ENCODE peak calls at places on chromosomes 4 and X, in seven cellular contexts. C is A549, J is cardiac fibroblast, G is GM12865, D is IMR-90, I is ovary, A is omental fat pad. E is an unnamed sample.

GRCh38 chrX:118693843-118694242 is 33.6 kb upstream of the IL13RA1 start:
- DNase-seq in J (no peak), I (no peak), C (no peak), D (no peak), A (no peak), G (no peak), E (no peak)

GRCh38 chr4:48669086-48669485 is 111.0 kb downstream of the FRYL start:
- DNase-seq in G (no peak), J (no peak), I (no peak), C (no peak), D (no peak), A (no peak), E (no peak)

GRCh38 chr4:52869196-52869595 is 7.1 kb downstream of the RASL11B start:
- DNase-seq in J (peak; percentile 55), C (no peak), I (peak; percentile 76), A (no peak), D (peak; percentile 36), G (no peak), E (no peak)

GRCh38 chr4:82780398-82781231 is 18.0 kb downstream of the SCD5 start:
- DNase-seq in I (peak; percentile 89), C (no peak), A (peak; percentile 38), G (peak; percentile 41), D (peak; percentile 59), J (peak; percentile 76), E (no peak)

GRCh38 chr4:88523325-88524129 is at the start of gene PYURF:
- DNase-seq in A (peak; percentile 86), C (peak; percentile 65), D (peak; percentile 91), G (peak; percentile 93), I (peak; percentile 96), J (peak; percentile 95), E (peak; percentile 89)

GRCh38 chr4:67087897-67088296 is 457.4 kb downstream of the CENPC start:
- DNase-seq in D (no peak), A (no peak), G (peak; percentile 65), C (no peak), J (peak; percentile 4), I (no peak), E (peak; percentile 22)

GRCh38 chr4:100875296-100876040 is 357.6 kb upstream of the EMCN start:
- DNase-seq in I (no peak), G (no peak), D (no peak), C (no peak), J (no peak), A (no peak), E (no peak)

GRCh38 chrX:30275498-30275897 is 28.6 kb downstream of the MAGEB1 start:
- DNase-seq in I (no peak), A (no peak), C (no peak), J (peak; percentile 35), G (no peak), D (peak; percentile 13), E (no peak)

GRCh38 chr4:148563684-148564083 is 121.5 kb upstream of the NR3C2 start:
- DNase-seq in D (no peak), A (no peak), G (no peak), C (no peak), J (no peak), I (no peak), E (no peak)

GRCh38 chr4:56937262-56937661 is 29.6 kb downstream of the REST start:
- DNase-seq in A (no peak), D (peak; percentile 93), J (peak; percentile 73), G (no peak), I (no peak), C (no peak), E (no peak)

GRCh38 chr4:87353592-87353991 is 30.9 kb upstream of the HSD17B13 start:
- DNase-seq in C (no peak), I (peak; percentile 37), A (no peak), G (peak; percentile 53), J (peak; percentile 67), D (peak; percentile 48), E (peak; percentile 54)

GRCh38 chrX:2486476-2487133 is 14.2 kb downstream of the DHRSX start:
- DNase-seq in G (no peak), I (no peak), A (no peak), J (no peak), D (no peak), C (no peak), E (no peak)

GRCh38 chrX:115233497-115234219 is at the start of gene LRCH2:
- DNase-seq in J (peak; percentile 58), D (peak; percentile 41), C (no peak), G (no peak), A (no peak), I (peak; percentile 58), E (peak; percentile 15)

GRCh38 chr4:74018771-74019170 is 19.7 kb downstream of the CXCL3 start:
- DNase-seq in A (no peak), J (no peak), G (no peak), C (no peak), I (no peak), D (peak; percentile 14), E (no peak)

GRCh38 chr4:152815078-152815477 is 35.3 kb downstream of the ARFIP1 start:
- DNase-seq in I (no peak), D (no peak), J (peak; percentile 54), A (no peak), G (no peak), C (no peak), E (no peak)

GRCh38 chr4:147938481-147938880 is 206.6 kb downstream of the ARHGAP10 start:
- DNase-seq in J (no peak), I (no peak), D (no peak), G (no peak), C (no peak), A (no peak), E (no peak)

GRCh38 chr4:107931775-107932321 is 499 bp downstream of the CYP2U1 start:
- DNase-seq in I (peak; percentile 20), A (no peak), J (no peak), D (no peak), C (no peak), G (peak; percentile 39), E (no peak)

GRCh38 chr4:165692082-165692481 is 181.0 kb upstream of the TLL1 start:
- DNase-seq in J (no peak), G (no peak), C (no peak), A (no peak), I (no peak), D (no peak), E (no peak)

GRCh38 chr4:21921526-21922180 is 26.9 kb downstream of the KCNIP4 start:
- DNase-seq in C (no peak), I (no peak), J (no peak), D (no peak), A (no peak), G (no peak), E (no peak)

GRCh38 chrX:139875831-139876230 is 57.0 kb downstream of the ATP11C start:
- DNase-seq in I (no peak), D (no peak), C (no peak), A (no peak), J (peak; percentile 42), G (no peak), E (no peak)

DNA sequence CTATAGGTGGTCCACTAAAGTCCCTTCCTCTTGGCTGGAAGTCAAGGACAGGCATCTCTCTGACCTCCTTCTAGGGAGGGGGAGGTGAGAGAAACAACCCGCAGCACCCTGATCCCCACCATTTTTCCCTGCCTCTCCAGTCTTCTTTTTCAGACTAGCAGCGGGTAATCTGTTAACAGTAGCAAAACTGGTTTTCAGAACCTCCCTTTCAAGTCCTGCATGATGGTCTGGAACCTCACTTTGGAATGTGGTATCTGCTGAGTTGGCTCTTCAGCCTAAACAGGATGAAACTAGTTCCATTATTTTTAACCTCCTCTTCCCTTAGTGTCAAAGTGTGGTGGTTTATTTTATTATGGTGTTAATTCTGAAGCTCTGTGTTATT is 196.0 kb downstream of the NWD2 start:
- DNase-seq in C (no peak), J (no peak), A (no peak), I (no peak), G (no peak), D (no peak), E (no peak)
- TF ChIP-seq CTCF in C (no peak), J (no peak), A (no peak), I (no peak), G (no peak), D (no peak), E (no peak)

DNA sequence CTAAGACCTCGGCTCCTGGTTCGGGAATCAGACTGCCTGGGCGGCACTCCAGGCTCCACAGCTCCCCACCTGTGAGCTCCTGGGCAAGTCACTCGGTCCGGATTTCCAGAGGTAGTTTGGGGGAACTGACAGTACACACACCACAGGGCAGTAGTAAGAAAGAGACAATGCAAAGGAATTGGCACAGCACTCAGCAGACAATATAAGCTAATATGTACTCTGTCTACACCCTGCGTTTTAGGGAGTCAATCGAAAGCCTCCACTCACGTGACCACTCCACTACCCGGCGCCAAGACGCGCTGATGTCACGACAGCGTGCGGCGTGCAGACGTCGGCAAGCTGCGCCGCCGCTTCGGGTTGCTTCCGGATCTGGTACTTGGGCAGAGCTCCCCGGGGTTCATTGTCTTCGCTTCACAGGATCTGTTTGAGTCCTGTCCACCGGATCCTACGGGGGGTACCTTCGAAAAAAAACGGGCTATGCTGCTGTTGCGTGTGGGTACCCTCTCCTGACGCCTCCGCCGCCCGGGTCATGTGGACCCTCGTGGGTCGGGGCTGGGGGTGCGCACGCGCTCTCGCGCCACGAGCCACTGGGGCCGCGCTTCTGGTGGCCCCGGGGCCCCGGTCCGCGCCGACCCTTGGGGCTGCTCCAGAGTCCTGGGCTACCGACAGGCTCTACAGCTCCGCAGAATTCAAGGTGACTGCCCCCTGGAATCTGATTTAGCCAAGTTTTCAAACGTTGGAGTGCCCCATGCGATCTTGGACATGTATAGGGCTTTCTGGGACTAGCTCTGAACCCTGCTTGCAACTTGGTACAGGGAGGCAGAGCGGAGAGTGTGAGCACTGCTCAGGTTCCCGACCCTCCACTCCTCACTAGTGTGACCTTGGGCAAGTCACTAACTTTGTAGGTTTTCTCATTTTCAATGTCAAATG is at the start of gene GUF1:
- DNase-seq in C (peak; percentile 38), G (peak; percentile 95), D (peak; percentile 86), J (peak; percentile 92), A (peak; percentile 42), I (peak; percentile 85), E (peak; percentile 88)
- TF ChIP-seq CTCF in C (no peak), G (no peak), D (no peak), J (no peak), A (no peak), I (no peak), E (no peak)

DNA sequence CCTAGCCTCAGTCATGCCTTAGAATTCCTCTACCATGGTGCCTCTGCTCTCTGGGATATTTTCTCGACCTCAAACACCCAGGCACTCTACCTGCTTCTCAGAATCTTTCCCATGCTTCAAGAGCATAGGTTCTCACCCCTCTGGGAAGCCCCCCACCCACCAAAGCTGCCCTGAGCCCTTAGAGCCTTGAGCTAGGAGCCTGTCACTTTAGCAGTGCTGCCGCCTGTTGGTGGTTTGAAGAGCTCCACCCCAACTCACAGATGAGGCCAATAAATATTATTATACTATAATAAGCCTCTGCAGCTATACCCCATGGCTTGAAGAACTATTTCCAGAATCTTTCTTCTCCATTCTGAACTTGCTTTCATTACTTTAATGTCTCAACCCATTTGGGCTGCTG is 109.7 kb downstream of the RTL5 start:
- DNase-seq in A (no peak), D (no peak), C (no peak), I (no peak), G (peak; percentile 43), J (no peak), E (no peak)
- TF ChIP-seq CTCF in A (no peak), D (peak; percentile 35), C (peak; percentile 40), I (no peak), G (peak; percentile 44), J (peak; percentile 40), E (peak; percentile 29)

GRCh38 chrX:94830717-94831116 is 1156.7 kb downstream of the FAM133A start:
- DNase-seq in D (no peak), I (no peak), J (no peak), C (no peak), A (no peak), G (no peak), E (no peak)

GRCh38 chrX:94834226-94834625 is 1160.2 kb downstream of the FAM133A start:
- DNase-seq in G (no peak), J (no peak), I (no peak), A (no peak), C (no peak), D (no peak), E (no peak)

GRCh38 chrX:94831364-94831763 is 1157.4 kb downstream of the FAM133A start:
- DNase-seq in I (no peak), A (no peak), J (peak; percentile 7), G (no peak), D (peak; percentile 0), C (no peak), E (no peak)
- TF ChIP-seq CTCF in I (no peak), A (no peak), J (peak; percentile 30), G (peak; percentile 6), D (peak; percentile 50), C (peak; percentile 11), E (peak; percentile 26)

E was measured in GM13976.